ENCODE peak calls at places on chromosomes 4 and X, in ten cellular contexts. D is NCI-H510A treated with DMSO at 0.1 percent for 48 hours; Q is activated naive CD4-positive, alpha-beta T cell treated with Interleukin-2 at 50 U/mL for 16 hours; N is omental fat pad; R is stromal cell of bone marrow; B is KG1; C is stimulated activated CD8-positive, alpha-beta memory T cell treated with anti-CD3 and anti-CD28 coated beads, Interleukin-4, amount 100 ng/mL, for 48 hours; G is left ventricle myocardium superior; H is C1 segment of cervical spinal cord; E is fibroblast of the aortic adventitia. Z is an unnamed sample.

GRCh38 chrX:115337735-115338134 is 48.2 kb downstream of the LUZP4 start:
- DNase-seq in H (no peak), R (peak), G (no peak), Q (no peak), C (no peak), N (no peak), D (no peak), B (no peak), E (peak), Z (no peak)

GRCh38 chrX:112211459-112211858 is 128.9 kb upstream of the TRPC5 start:
- DNase-seq in E (no peak), G (no peak), Q (no peak), D (no peak), C (no peak), R (peak), N (no peak), H (no peak), B (no peak), Z (no peak)

GRCh38 chrX:74179071-74179470 is 124.9 kb upstream of the ZCCHC13 start:
- DNase-seq in R (peak), G (no peak), C (no peak), N (no peak), H (no peak), E (peak), Q (no peak), B (no peak), D (no peak), Z (no peak)

GRCh38 chr4:117560329-117560728 is 474.0 kb upstream of the NDST3 start:
- DNase-seq in D (no peak), C (no peak), E (peak), B (no peak), G (no peak), H (no peak), R (peak), N (no peak), Q (no peak), Z (no peak)

GRCh38 chrX:19857131-19857530 is 30.3 kb downstream of the SH3KBP1 start:
- DNase-seq in Q (no peak), N (no peak), C (no peak), R (no peak), E (no peak), B (no peak), G (no peak), H (no peak), D (no peak), Z (no peak)

GRCh38 chr4:5469151-5469775 is 239.1 kb downstream of the EVC2 start:
- DNase-seq in G (no peak), R (no peak), N (no peak), Q (no peak), B (no peak), C (no peak), E (no peak), D (no peak), H (no peak), Z (no peak)

GRCh38 chrX:26845051-26845450 is 618.1 kb downstream of the PPP4R3C start:
- DNase-seq in C (no peak), D (no peak), H (no peak), E (peak), N (no peak), Q (no peak), B (no peak), R (peak), G (no peak), Z (no peak)

GRCh38 chr4:108881190-108881589 is 118.3 kb upstream of the ETNPPL start:
- DNase-seq in Q (no peak), C (no peak), H (no peak), N (no peak), B (no peak), D (no peak), R (no peak), E (peak), G (no peak), Z (no peak)

GRCh38 chr4:34250562-34250961 is 1993.8 kb downstream of the ARAP2 start:
- DNase-seq in E (peak), R (peak), D (no peak), B (no peak), C (no peak), G (no peak), H (no peak), N (no peak), Q (no peak), Z (no peak)

GRCh38 chrX:73841337-73841736 is 278.3 kb downstream of the CHIC1 start:
- DNase-seq in R (no peak), B (no peak), H (no peak), C (no peak), N (no peak), G (no peak), Q (no peak), E (no peak), D (no peak), Z (no peak)

GRCh38 chrX:56757327-56757726 is 28.3 kb downstream of the NBDY start:
- DNase-seq in N (no peak), R (no peak), H (no peak), E (no peak), B (no peak), C (no peak), Q (no peak), D (no peak), G (no peak), Z (no peak)

GRCh38 chr4:154741877-154742851 is 1.6 kb upstream of the LRAT start:
- DNase-seq in H (peak), N (no peak), Q (no peak), D (no peak), E (peak), R (no peak), C (no peak), B (no peak), G (no peak), Z (no peak)

GRCh38 chr4:48633657-48634056 is 143.6 kb downstream of the ZAR1 start:
- DNase-seq in R (no peak), B (no peak), N (no peak), E (no peak), D (no peak), H (no peak), G (no peak), Q (no peak), C (no peak), Z (no peak)

GRCh38 chr4:12411072-12411471 is 982.4 kb upstream of the HS3ST1 start:
- DNase-seq in Q (no peak), C (no peak), D (no peak), E (peak), G (no peak), R (no peak), H (no peak), N (no peak), B (no peak), Z (no peak)

GRCh38 chrX:134670241-134670811 is 12.1 kb upstream of the PLAC1 start:
- DNase-seq in G (no peak), B (no peak), H (no peak), E (peak), C (no peak), N (no peak), Q (no peak), R (no peak), D (no peak), Z (no peak)

GRCh38 chrX:17262123-17262522 is 112.9 kb upstream of the NHS start:
- DNase-seq in H (no peak), B (no peak), R (no peak), D (no peak), Q (no peak), G (no peak), C (no peak), N (no peak), E (no peak), Z (no peak)

GRCh38 chr4:64784125-64784524 is 374.9 kb upstream of the TECRL start:
- DNase-seq in D (peak), H (no peak), E (peak), B (no peak), Q (no peak), G (no peak), C (no peak), N (no peak), R (peak), Z (no peak)

GRCh38 chr4:57077550-57078311 is 32.5 kb downstream of the IGFBP7 start:
- DNase-seq in B (no peak), N (no peak), E (peak), H (no peak), D (no peak), C (no peak), G (no peak), Q (no peak), R (no peak), Z (no peak)

GRCh38 chr4:153628796-153629315 is 55.2 kb upstream of the TLR2 start:
- DNase-seq in B (no peak), D (no peak), G (no peak), N (no peak), Q (no peak), E (no peak), H (no peak), C (no peak), R (no peak), Z (no peak)

GRCh38 chrX:3076416-3076991 is 35.2 kb downstream of the ARSF start:
- DNase-seq in R (no peak), H (no peak), G (no peak), Q (no peak), N (no peak), D (no peak), C (no peak), B (no peak), E (no peak), Z (no peak)

GRCh38 chr4:76748649-76749048 is 149.3 kb downstream of the SOWAHB start:
- DNase-seq in G (no peak), R (no peak), B (no peak), E (peak), N (no peak), H (no peak), D (peak), C (no peak), Q (no peak), Z (peak)

GRCh38 chr4:88439161-88439760 is 17.7 kb upstream of the HERC5 start:
- DNase-seq in Q (no peak), E (no peak), R (no peak), G (no peak), C (no peak), B (no peak), H (no peak), N (no peak), D (no peak), Z (no peak)

GRCh38 chr4:83644677-83645639 is 109.0 kb downstream of the GPAT3 start:
- DNase-seq in B (peak), E (peak), R (peak), Q (peak), G (no peak), N (no peak), D (peak), C (peak), H (no peak), Z (peak)

GRCh38 chrX:97639526-97639925 is 755.8 kb downstream of the RPA4 start:
- DNase-seq in Q (no peak), H (no peak), C (no peak), B (no peak), E (no peak), R (no peak), G (no peak), N (no peak), D (no peak), Z (no peak)

GRCh38 chrX:16788477-16788876 is 2.2 kb downstream of the TXLNG start:
- DNase-seq in Q (no peak), D (no peak), B (no peak), H (no peak), R (no peak), N (no peak), E (peak), G (peak), C (no peak), Z (no peak)

GRCh38 chrX:118524344-118524743 is 28.7 kb downstream of the DOCK11 start:
- DNase-seq in C (no peak), H (no peak), E (no peak), N (no peak), Q (no peak), B (no peak), R (no peak), D (no peak), G (no peak), Z (no peak)

GRCh38 chr4:38509551-38509950 is 154.4 kb upstream of the KLF3 start:
- DNase-seq in B (no peak), G (no peak), E (no peak), R (no peak), Q (peak), N (no peak), H (no peak), C (no peak), D (no peak), Z (no peak)

GRCh38 chr4:3623106-3623505 is 90.9 kb upstream of the LRPAP1 start:
- DNase-seq in E (no peak), Q (no peak), B (no peak), G (no peak), R (no peak), H (no peak), D (no peak), N (no peak), C (no peak), Z (no peak)

GRCh38 chrX:154396948-154397887 is 959 bp upstream of the RPL10 start:
- DNase-seq in H (no peak), C (peak), G (peak), R (no peak), E (peak), N (no peak), B (peak), Q (peak), D (peak), Z (no peak)

GRCh38 chrX:155768036-155768769 is 112.9 kb upstream of the VAMP7 start:
- DNase-seq in D (no peak), E (peak), C (no peak), H (no peak), B (no peak), R (no peak), Q (no peak), N (no peak), G (no peak), Z (no peak)

GRCh38 chr4:81214518-81215218 is 354 bp downstream of the PRKG2 start:
- DNase-seq in Q (no peak), N (no peak), D (peak), H (no peak), C (peak), G (peak), B (no peak), E (peak), R (no peak), Z (no peak)

GRCh38 chr4:13968723-13969122 is 341.2 kb upstream of the BOD1L1 start:
- DNase-seq in G (no peak), N (no peak), B (no peak), C (no peak), E (no peak), R (no peak), D (no peak), Q (no peak), H (no peak), Z (no peak)

GRCh38 chr4:57719451-57719850 is 609.3 kb upstream of the IGFBP7 start:
- DNase-seq in R (no peak), C (no peak), G (no peak), B (no peak), Q (no peak), E (no peak), N (no peak), D (no peak), H (no peak), Z (no peak)

GRCh38 chr4:115090483-115091075 is 22.8 kb downstream of the NDST4 start:
- DNase-seq in N (no peak), D (peak), B (no peak), R (no peak), H (no peak), Q (no peak), G (no peak), E (peak), C (no peak), Z (peak)

GRCh38 chrX:47061238-47061919 is 16.9 kb upstream of the RGN start:
- DNase-seq in D (no peak), H (no peak), R (no peak), G (no peak), C (no peak), Q (no peak), B (no peak), N (no peak), E (no peak), Z (no peak)

GRCh38 chrX:40434947-40435346 is 145.8 kb upstream of the ATP6AP2 start:
- DNase-seq in N (no peak), B (no peak), E (peak), Q (no peak), C (no peak), D (peak), G (peak), R (no peak), H (no peak), Z (no peak)

GRCh38 chr4:38730493-38730829 is 52.3 kb downstream of the TLR10 start:
- DNase-seq in G (no peak), N (no peak), E (no peak), C (no peak), H (no peak), R (no peak), B (no peak), D (no peak), Q (no peak), Z (no peak)

GRCh38 chr4:79597266-79597665 is 189.2 kb upstream of the GK2 start:
- DNase-seq in N (no peak), R (peak), H (no peak), Q (no peak), G (no peak), B (no peak), C (no peak), D (no peak), E (peak), Z (no peak)

GRCh38 chr4:33482773-33483172 is 2761.5 kb downstream of the ARAP2 start:
- DNase-seq in B (no peak), C (no peak), H (no peak), D (peak), E (no peak), N (no peak), Q (no peak), R (no peak), G (no peak), Z (no peak)

GRCh38 chrX:46040001-46040400 is 505.2 kb downstream of the ZNF674 start:
- DNase-seq in E (no peak), H (no peak), G (no peak), B (no peak), N (no peak), Q (no peak), C (no peak), R (no peak), D (no peak), Z (no peak)

Z was measured in AML-193.